ENCODE peak calls at places on chromosomes 1 and 21, in six cellular contexts. One of them, this sample, is unnamed.

GRCh38 chr1:78032964-78033796 is 12.6 kb upstream of the GIPC2 start:
- DNase-seq in dorsolateral prefrontal cortex: no peak
- DNase-seq in cardiac fibroblast: peak; percentile 54
- DNase-seq in cardiac muscle cell: no peak
- DNase-seq in MM.1S: no peak
- DNase-seq in fibroblast of lung: peak; percentile 58
- DNase-seq in this sample: no peak

GRCh38 chr1:92211166-92211565 is 6.5 kb upstream of the C1orf146 start:
- DNase-seq in fibroblast of lung: peak; percentile 70
- DNase-seq in cardiac muscle cell: no peak
- DNase-seq in cardiac fibroblast: peak; percentile 62
- DNase-seq in MM.1S: no peak
- DNase-seq in dorsolateral prefrontal cortex: no peak
- DNase-seq in this sample: peak; percentile 58

GRCh38 chr1:52002038-52002917 is 11.8 kb upstream of the RAB3B start:
- DNase-seq in cardiac muscle cell: peak; percentile 93
- DNase-seq in dorsolateral prefrontal cortex: peak; percentile 39
- DNase-seq in MM.1S: peak; percentile 89
- DNase-seq in cardiac fibroblast: peak; percentile 94
- DNase-seq in fibroblast of lung: peak; percentile 93
- DNase-seq in this sample: peak; percentile 70

GRCh38 chr1:21270086-21270689 is 20.1 kb downstream of the ECE1 start:
- DNase-seq in cardiac muscle cell: peak; percentile 72
- DNase-seq in cardiac fibroblast: peak; percentile 64
- DNase-seq in MM.1S: peak; percentile 53
- DNase-seq in dorsolateral prefrontal cortex: peak; percentile 64
- DNase-seq in fibroblast of lung: peak; percentile 61
- DNase-seq in this sample: no peak

GRCh38 chr1:165581926-165582325 is 38.1 kb downstream of the LRRC52 start:
- DNase-seq in dorsolateral prefrontal cortex: no peak
- DNase-seq in cardiac muscle cell: no peak
- DNase-seq in MM.1S: no peak
- DNase-seq in cardiac fibroblast: no peak
- DNase-seq in fibroblast of lung: no peak
- DNase-seq in this sample: no peak

GRCh38 chr1:8154621-8155052 is 128.5 kb upstream of the ERRFI1 start:
- DNase-seq in dorsolateral prefrontal cortex: no peak
- DNase-seq in cardiac fibroblast: no peak
- DNase-seq in MM.1S: no peak
- DNase-seq in fibroblast of lung: peak; percentile 68
- DNase-seq in cardiac muscle cell: peak; percentile 27
- DNase-seq in this sample: no peak

GRCh38 chr1:202124107-202124506 is 1.4 kb downstream of the GPR37L1 start:
- DNase-seq in dorsolateral prefrontal cortex: no peak
- DNase-seq in MM.1S: no peak
- DNase-seq in fibroblast of lung: no peak
- DNase-seq in cardiac muscle cell: no peak
- DNase-seq in cardiac fibroblast: no peak
- DNase-seq in this sample: no peak

GRCh38 chr1:7506677-7507619 is 264.1 kb upstream of the VAMP3 start:
- DNase-seq in cardiac fibroblast: no peak
- DNase-seq in MM.1S: no peak
- DNase-seq in cardiac muscle cell: no peak
- DNase-seq in fibroblast of lung: no peak
- DNase-seq in dorsolateral prefrontal cortex: no peak
- DNase-seq in this sample: no peak

GRCh38 chr1:42736152-42736551 is 3.9 kb downstream of the CLDN19 start:
- DNase-seq in cardiac muscle cell: no peak
- DNase-seq in MM.1S: no peak
- DNase-seq in dorsolateral prefrontal cortex: no peak
- DNase-seq in fibroblast of lung: peak; percentile 20
- DNase-seq in cardiac fibroblast: peak; percentile 36
- DNase-seq in this sample: no peak

GRCh38 chr1:174815036-174815435 is 184.7 kb upstream of the CACYBP start:
- DNase-seq in cardiac fibroblast: peak; percentile 4
- DNase-seq in fibroblast of lung: peak; percentile 52
- DNase-seq in dorsolateral prefrontal cortex: no peak
- DNase-seq in MM.1S: peak; percentile 22
- DNase-seq in cardiac muscle cell: no peak
- DNase-seq in this sample: no peak

GRCh38 chr1:157782946-157783345 is 6.0 kb upstream of the FCRL2 start:
- DNase-seq in fibroblast of lung: no peak
- DNase-seq in MM.1S: peak; percentile 33
- DNase-seq in cardiac muscle cell: no peak
- DNase-seq in cardiac fibroblast: no peak
- DNase-seq in dorsolateral prefrontal cortex: no peak
- DNase-seq in this sample: no peak

GRCh38 chr21:40160911-40161310 is 293.7 kb downstream of the PCP4 start:
- DNase-seq in fibroblast of lung: no peak
- DNase-seq in dorsolateral prefrontal cortex: no peak
- DNase-seq in MM.1S: no peak
- DNase-seq in cardiac muscle cell: peak; percentile 19
- DNase-seq in cardiac fibroblast: no peak
- DNase-seq in this sample: no peak
- TF ChIP-seq CTCF in fibroblast of lung: no peak
- TF ChIP-seq CTCF in dorsolateral prefrontal cortex: no peak
- TF ChIP-seq CTCF in MM.1S: no peak
- TF ChIP-seq CTCF in cardiac muscle cell: no peak
- TF ChIP-seq CTCF in cardiac fibroblast: no peak
- TF ChIP-seq CTCF in this sample: no peak

GRCh38 chr1:59691261-59691660 is 123.5 kb upstream of the HOOK1 start:
- DNase-seq in fibroblast of lung: peak; percentile 67
- DNase-seq in dorsolateral prefrontal cortex: no peak
- DNase-seq in MM.1S: no peak
- DNase-seq in cardiac fibroblast: peak; percentile 48
- DNase-seq in cardiac muscle cell: peak; percentile 58
- DNase-seq in this sample: no peak
- H3K4me3 ChIP-seq in fibroblast of lung: no peak overlapping the region
- H3K4me3 ChIP-seq in dorsolateral prefrontal cortex: no peak overlapping the region
- H3K4me3 ChIP-seq in MM.1S: no peak overlapping the region
- H3K4me3 ChIP-seq in cardiac fibroblast: no peak overlapping the region
- H3K4me3 ChIP-seq in cardiac muscle cell: no peak overlapping the region
- H3K4me3 ChIP-seq in this sample: no peak overlapping the region

GRCh38 chr21:38796426-38796825 is 9.3 kb upstream of the ETS2 start:
- DNase-seq in cardiac fibroblast: no peak
- DNase-seq in MM.1S: no peak
- DNase-seq in dorsolateral prefrontal cortex: no peak
- DNase-seq in cardiac muscle cell: no peak
- DNase-seq in fibroblast of lung: peak; percentile 58
- DNase-seq in this sample: no peak
- TF ChIP-seq CTCF in cardiac fibroblast: peak; percentile 1
- TF ChIP-seq CTCF in MM.1S: no peak
- TF ChIP-seq CTCF in dorsolateral prefrontal cortex: no peak
- TF ChIP-seq CTCF in cardiac muscle cell: no peak
- TF ChIP-seq CTCF in fibroblast of lung: no peak
- TF ChIP-seq CTCF in this sample: no peak

GRCh38 chr1:212288614-212289013 is 3.4 kb downstream of the PPP2R5A start:
- DNase-seq in dorsolateral prefrontal cortex: no peak
- DNase-seq in cardiac fibroblast: peak; percentile 51
- DNase-seq in MM.1S: no peak
- DNase-seq in cardiac muscle cell: no peak
- DNase-seq in fibroblast of lung: peak; percentile 62
- DNase-seq in this sample: peak; percentile 60
- H3K4me3 ChIP-seq in dorsolateral prefrontal cortex: peak overlapping the region; percentile 95
- H3K4me3 ChIP-seq in cardiac fibroblast: no peak overlapping the region
- H3K4me3 ChIP-seq in MM.1S: no peak overlapping the region
- H3K4me3 ChIP-seq in cardiac muscle cell: peak overlapping the region; percentile 63
- H3K4me3 ChIP-seq in fibroblast of lung: peak overlapping the region; percentile 9
- H3K4me3 ChIP-seq in this sample: no peak overlapping the region

DNA sequence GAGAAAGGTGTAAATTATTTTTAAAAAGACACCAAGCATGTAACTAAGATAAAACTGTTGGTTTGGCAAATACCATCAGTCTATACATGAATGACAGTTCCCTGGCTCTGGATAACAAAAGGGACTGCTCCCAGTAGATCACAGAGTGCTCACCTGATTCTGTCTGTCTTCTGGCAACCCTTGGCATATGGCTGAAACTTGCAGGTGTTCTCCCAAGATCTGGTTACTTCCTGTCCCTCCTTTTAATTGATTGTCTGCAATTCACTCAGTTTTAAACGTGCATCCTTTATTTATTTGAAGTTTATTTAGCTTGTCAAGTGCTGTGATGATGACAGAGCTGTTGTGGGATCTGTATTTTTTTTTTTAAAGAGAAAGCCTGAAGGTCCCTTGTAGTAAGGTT is 3.4 kb downstream of the KCNA3 start:
- DNase-seq in cardiac fibroblast: no peak
- DNase-seq in cardiac muscle cell: no peak
- DNase-seq in dorsolateral prefrontal cortex: no peak
- DNase-seq in fibroblast of lung: no peak
- DNase-seq in MM.1S: peak; percentile 57
- DNase-seq in this sample: no peak
- TF ChIP-seq CTCF in cardiac fibroblast: no peak
- TF ChIP-seq CTCF in cardiac muscle cell: no peak
- TF ChIP-seq CTCF in dorsolateral prefrontal cortex: no peak
- TF ChIP-seq CTCF in fibroblast of lung: no peak
- TF ChIP-seq CTCF in MM.1S: no peak
- TF ChIP-seq CTCF in this sample: no peak

GRCh38 chr21:46376231-46376628 is 52.3 kb downstream of the PCNT start:
- DNase-seq in cardiac muscle cell: no peak
- DNase-seq in cardiac fibroblast: no peak
- DNase-seq in MM.1S: no peak
- DNase-seq in dorsolateral prefrontal cortex: no peak
- DNase-seq in fibroblast of lung: no peak
- DNase-seq in this sample: no peak
- H3K4me3 ChIP-seq in cardiac muscle cell: no peak overlapping the region
- H3K4me3 ChIP-seq in cardiac fibroblast: no peak overlapping the region
- H3K4me3 ChIP-seq in MM.1S: no peak overlapping the region
- H3K4me3 ChIP-seq in dorsolateral prefrontal cortex: no peak overlapping the region
- H3K4me3 ChIP-seq in fibroblast of lung: no peak overlapping the region
- H3K4me3 ChIP-seq in this sample: no peak overlapping the region

This sample was measured in AG04449.